ENCODE peak calls at places on chromosomes 7 and 10, in four cellular contexts. V, K, J and O are unnamed samples.

GRCh38 chr7:70585071-70585470 is 546.9 kb upstream of the GALNT17 start:
- DNase-seq in V (no peak), K (no peak), J (no peak), O (no peak)

GRCh38 chr10:103933557-103934121 is 15.7 kb upstream of the STN1 start:
- DNase-seq in V (no peak), K (no peak), J (peak; percentile 67), O (no peak)

GRCh38 chr7:6497994-6498393 is 50.2 kb upstream of the DAGLB start:
- DNase-seq in V (no peak), K (no peak), J (no peak), O (no peak)

GRCh38 chr10:132392811-132393694 is 3.9 kb upstream of the PWWP2B start:
- DNase-seq in V (no peak), K (no peak), J (no peak), O (no peak)

GRCh38 chr7:73717991-73718405 is 1.5 kb downstream of the STX1A start:
- DNase-seq in V (peak; percentile 68), K (peak; percentile 32), J (no peak), O (no peak)

GRCh38 chr10:99812177-99812576 is 29.7 kb downstream of the ABCC2 start:
- DNase-seq in V (no peak), K (no peak), J (no peak), O (no peak)

GRCh38 chr7:20783716-20784310 is 2.9 kb downstream of the SP8 start:
- DNase-seq in V (no peak), K (no peak), J (no peak), O (no peak)

GRCh38 chr10:8133146-8133545 is 78.7 kb downstream of the GATA3 start:
- DNase-seq in V (no peak), K (no peak), J (no peak), O (no peak)

GRCh38 chr7:40889099-40889498 is 754.3 kb downstream of the SUGCT start:
- DNase-seq in V (no peak), K (no peak), J (no peak), O (no peak)

GRCh38 chr7:103636153-103636552 is 190.1 kb upstream of the SLC26A5 start:
- DNase-seq in V (no peak), K (no peak), J (no peak), O (no peak)

GRCh38 chr7:130667593-130668257 is 823 bp downstream of the COPG2 start:
- DNase-seq in V (no peak), K (peak; percentile 14), J (no peak), O (peak; percentile 17)

GRCh38 chr7:142750321-142750938 is 1.2 kb downstream of the PRSS1 start:
- DNase-seq in V (no peak), K (no peak), J (no peak), O (no peak)

GRCh38 chr7:519974-520458 is 370 bp upstream of the PDGFA start:
- DNase-seq in V (peak; percentile 17), K (no peak), J (peak; percentile 69), O (no peak)

GRCh38 chr7:35695628-35695888 is 623 bp upstream of the HERPUD2 start:
- DNase-seq in V (no peak), K (peak; percentile 45), J (no peak), O (no peak)

GRCh38 chr10:30556189-30556588 is 73.4 kb downstream of the LYZL2 start:
- DNase-seq in V (no peak), K (no peak), J (no peak), O (no peak)

GRCh38 chr7:107207459-107207858 is 38.7 kb downstream of the HBP1 start:
- DNase-seq in V (no peak), K (no peak), J (no peak), O (no peak)

GRCh38 chr10:105950410-105950809 is 1214.1 kb downstream of the SORCS1 start:
- DNase-seq in V (peak; percentile 1), K (no peak), J (peak; percentile 52), O (no peak)

GRCh38 chr7:122864016-122864415 is 22.2 kb downstream of the CADPS2 start:
- DNase-seq in V (no peak), K (no peak), J (no peak), O (no peak)

GRCh38 chr7:30927040-30927439 is 15.4 kb downstream of the AQP1 start:
- DNase-seq in V (no peak), K (no peak), J (no peak), O (no peak)

GRCh38 chr10:1567742-1568495 is 169.4 kb downstream of the ADARB2 start:
- DNase-seq in V (no peak), K (no peak), J (no peak), O (no peak)

GRCh38 chr7:91287685-91288084 is 23.5 kb downstream of the FZD1 start:
- DNase-seq in V (no peak), K (no peak), J (no peak), O (no peak)

GRCh38 chr7:155820788-155821187 is 8.5 kb upstream of the SHH start:
- DNase-seq in V (no peak), K (no peak), J (no peak), O (no peak)

GRCh38 chr10:32253300-32253699 is 93.7 kb downstream of the EPC1 start:
- DNase-seq in V (no peak), K (no peak), J (no peak), O (no peak)

GRCh38 chr10:7193369-7193768 is 217.5 kb downstream of the SFMBT2 start:
- DNase-seq in V (peak; percentile 12), K (no peak), J (no peak), O (no peak)

GRCh38 chr10:84606428-84606827 is 278.0 kb downstream of the CCSER2 start:
- DNase-seq in V (no peak), K (no peak), J (no peak), O (no peak)

GRCh38 chr10:49408437-49409306 is 12.8 kb upstream of the DRGX start:
- DNase-seq in V (no peak), K (no peak), J (no peak), O (no peak)

GRCh38 chr7:51304729-51305128 is 11.9 kb downstream of the COBL start:
- DNase-seq in V (no peak), K (no peak), J (no peak), O (no peak)

GRCh38 chr7:153930681-153931080 is 121.5 kb upstream of the DPP6 start:
- DNase-seq in V (no peak), K (no peak), J (no peak), O (no peak)

GRCh38 chr7:37342665-37343471 is 105.8 kb downstream of the ELMO1 start:
- DNase-seq in V (peak; percentile 58), K (peak; percentile 79), J (no peak), O (peak; percentile 82)

GRCh38 chr10:60310746-60311145 is 78.9 kb downstream of the ANK3 start:
- DNase-seq in V (no peak), K (no peak), J (no peak), O (no peak)

GRCh38 chr10:103542764-103543616 is 49.5 kb downstream of the NEURL1 start:
- DNase-seq in V (peak; percentile 17), K (peak; percentile 23), J (no peak), O (peak; percentile 32)

GRCh38 chr7:101125989-101126650 is 784 bp upstream of the SERPINE1 start:
- DNase-seq in V (no peak), K (no peak), J (peak; percentile 29), O (no peak)

GRCh38 chr7:30074422-30075030 is 46.3 kb downstream of the PLEKHA8 start:
- DNase-seq in V (no peak), K (peak; percentile 2), J (no peak), O (no peak)

GRCh38 chr10:21607907-21608306 is 73.9 kb downstream of the MLLT10 start:
- DNase-seq in V (no peak), K (no peak), J (no peak), O (no peak)

GRCh38 chr7:29958667-29959358 is 30.8 kb downstream of the SCRN1 start:
- DNase-seq in V (no peak), K (no peak), J (no peak), O (no peak)

GRCh38 chr7:134946260-134946659 is 40.0 kb upstream of the AGBL3 start:
- DNase-seq in V (no peak), K (peak; percentile 50), J (no peak), O (no peak)

GRCh38 chr7:83550100-83550499 is 98.8 kb downstream of the SEMA3E start:
- DNase-seq in V (no peak), K (no peak), J (no peak), O (no peak)

GRCh38 chr7:142808802-142809583 is 38.2 kb downstream of the PRSS2 start:
- DNase-seq in V (peak; percentile 84), K (peak; percentile 97), J (no peak), O (peak; percentile 99)